ENCODE peak calls at places on chromosomes 3 and 15, in seven cellular contexts. S is neural progenitor cell, F is sigmoid colon, U is adrenal gland, R is A549, L is transverse colon, J is cardiac muscle cell. E is an unnamed sample. For H3K4me1, the result is how much of the 10 kb centered on the place peaks cover.

GRCh38 chr3:182940266-182940808 is 40.0 kb downstream of the DCUN1D1 start:
- DNase-seq in S (no peak), F (no peak), U (no peak), R (no peak), L (no peak), J (no peak), E (no peak)

GRCh38 chr3:181770296-181770695 is 58.6 kb downstream of the SOX2 start:
- DNase-seq in S (no peak), F (no peak), U (no peak), R (no peak), L (no peak), J (no peak), E (no peak)

GRCh38 chr3:71006810-71007785 is 576.4 kb downstream of the FOXP1 start:
- DNase-seq in S (peak), F (no peak), U (no peak), R (peak), L (no peak), J (peak), E (no peak)

GRCh38 chr3:87025636-87026035 is 34.7 kb upstream of the VGLL3 start:
- DNase-seq in S (no peak), F (no peak), U (no peak), R (no peak), L (no peak), J (peak), E (no peak)

GRCh38 chr3:21722301-21722700 is 28.7 kb downstream of the ZNF385D start:
- DNase-seq in S (no peak), F (no peak), U (no peak), R (no peak), L (no peak), J (no peak), E (no peak)

GRCh38 chr3:187743195-187744141 is 1.8 kb downstream of the BCL6 start:
- DNase-seq in S (peak), F (peak), U (peak), R (peak), L (peak), J (peak), E (no peak)

GRCh38 chr3:8460050-8460708 is 41.4 kb upstream of the LMCD1 start:
- DNase-seq in S (no peak), F (no peak), U (no peak), R (no peak), L (no peak), J (no peak), E (no peak)

GRCh38 chr3:132083583-132084372 is 49.0 kb upstream of the CPNE4 start:
- DNase-seq in S (no peak), F (no peak), U (no peak), R (peak), L (no peak), J (peak), E (no peak)

GRCh38 chr3:119294402-119294888 is 262 bp downstream of the ARHGAP31 start:
- DNase-seq in S (peak), F (peak), U (peak), R (peak), L (peak), J (no peak), E (peak)

GRCh38 chr15:80502782-80503181 is 98.6 kb downstream of the ARNT2 start:
- DNase-seq in S (no peak), F (no peak), U (no peak), R (no peak), L (no peak), J (peak), E (no peak)

GRCh38 chr15:71201471-71201870 is 86.2 kb downstream of the THSD4 start:
- DNase-seq in S (no peak), F (no peak), U (no peak), R (peak), L (peak), J (no peak), E (no peak)

GRCh38 chr3:134060561-134061385 is 31.0 kb upstream of the SLCO2A1 start:
- DNase-seq in S (no peak), F (no peak), U (no peak), R (no peak), L (no peak), J (peak), E (peak)

GRCh38 chr15:60237411-60237810 is 160.4 kb downstream of the ANXA2 start:
- DNase-seq in S (no peak), F (no peak), U (no peak), R (no peak), L (no peak), J (no peak), E (no peak)

GRCh38 chr3:197830967-197831313 is 39.9 kb downstream of the LRCH3 start:
- DNase-seq in S (no peak), F (no peak), U (no peak), R (no peak), L (no peak), J (no peak), E (no peak)

GRCh38 chr3:43028678-43029490 is 49.8 kb downstream of the GASK1A start:
- DNase-seq in S (no peak), F (no peak), U (no peak), R (no peak), L (no peak), J (no peak), E (no peak)

GRCh38 chr15:49934487-49934886 is 184.5 kb downstream of the ATP8B4 start:
- DNase-seq in S (no peak), F (no peak), U (no peak), R (no peak), L (no peak), J (peak), E (no peak)

GRCh38 chr3:153313307-153313945 is 151.4 kb downstream of the RAP2B start:
- DNase-seq in S (no peak), F (no peak), U (no peak), R (no peak), L (no peak), J (no peak), E (no peak)

GRCh38 chr3:103818800-103819199 is 1384.0 kb downstream of the ZPLD1 start:
- DNase-seq in S (peak), F (no peak), U (no peak), R (no peak), L (no peak), J (no peak), E (no peak)

GRCh38 chr3:94098487-94098886 is 35.6 kb downstream of the NSUN3 start:
- DNase-seq in S (no peak), F (no peak), U (no peak), R (no peak), L (no peak), J (peak), E (no peak)

GRCh38 chr3:89145995-89146394 is 38.6 kb downstream of the EPHA3 start:
- DNase-seq in S (no peak), F (no peak), U (no peak), R (peak), L (no peak), J (peak), E (no peak)

GRCh38 chr15:23035964-23036566 is 3.3 kb downstream of the TUBGCP5 start:
- DNase-seq in S (peak), F (no peak), U (peak), R (peak), L (peak), J (peak), E (no peak)

GRCh38 chr3:182450942-182451607 is 342.2 kb upstream of the ATP11B start:
- DNase-seq in S (peak), F (no peak), U (no peak), R (no peak), L (no peak), J (no peak), E (no peak)

GRCh38 chr3:40099875-40100274 is 209.6 kb upstream of the EIF1B start:
- DNase-seq in S (no peak), F (no peak), U (no peak), R (no peak), L (no peak), J (no peak), E (no peak)

GRCh38 chr3:40097507-40098117 is 211.9 kb upstream of the EIF1B start:
- DNase-seq in S (no peak), F (no peak), U (no peak), R (no peak), L (no peak), J (no peak), E (no peak)

GRCh38 chr3:40102182-40102581 is 207.3 kb upstream of the EIF1B start:
- DNase-seq in S (no peak), F (no peak), U (no peak), R (no peak), L (no peak), J (no peak), E (no peak)

GRCh38 chr3:40096561-40097506 is 212.7 kb upstream of the EIF1B start:
- DNase-seq in S (no peak), F (no peak), U (no peak), R (no peak), L (no peak), J (no peak), E (no peak)
- H3K4me1 ChIP-seq in S (under half), F (under half), U (under half), R (under half), L (under half), J (under half), E (under half)

DNA sequence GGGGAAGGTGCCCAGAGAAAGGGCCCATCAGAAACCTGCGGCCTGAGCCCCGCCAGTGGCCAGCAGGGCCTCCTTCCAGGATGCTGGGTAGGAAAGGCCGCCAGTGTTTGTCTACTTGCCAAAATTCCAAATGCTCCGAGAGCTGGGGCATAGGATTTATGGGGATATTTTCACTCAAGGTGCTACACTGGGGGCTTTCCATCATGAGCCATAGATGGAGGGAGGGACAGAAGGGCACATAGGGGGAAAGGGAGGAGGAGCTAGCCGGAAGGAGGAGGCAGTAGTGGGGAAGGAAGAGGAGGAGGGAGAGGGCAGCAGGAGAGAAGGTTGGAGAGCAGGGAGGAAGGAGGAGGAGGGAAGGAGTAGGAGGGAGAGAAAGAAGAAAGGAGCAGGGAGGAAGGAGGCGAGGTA is 494.7 kb upstream of the PROK2 start:
- DNase-seq in S (no peak), F (no peak), U (no peak), R (no peak), L (no peak), J (no peak), E (no peak)
- H3K27ac ChIP-seq in S (no peak), F (no peak), U (no peak), R (no peak), L (peak), J (no peak), E (no peak)

GRCh38 chr3:185958626-185959025 is 20.8 kb upstream of the TRA2B start:
- DNase-seq in S (no peak), F (no peak), U (no peak), R (no peak), L (no peak), J (peak), E (no peak)
- H3K4me1 ChIP-seq in S (under half), F (under half), U (under half), R (under half), L (under half), J (under half), E (under half)

GRCh38 chr3:139970526-139970925 is 35.5 kb downstream of the CLSTN2 start:
- DNase-seq in S (peak), F (no peak), U (no peak), R (no peak), L (no peak), J (no peak), E (no peak)

GRCh38 chr3:139979991-139980390 is 45.0 kb downstream of the CLSTN2 start:
- DNase-seq in S (no peak), F (no peak), U (no peak), R (no peak), L (no peak), J (no peak), E (no peak)

GRCh38 chr3:139974809-139975425 is 39.9 kb downstream of the CLSTN2 start:
- DNase-seq in S (no peak), F (no peak), U (no peak), R (no peak), L (no peak), J (no peak), E (no peak)

GRCh38 chr3:139978966-139979365 is 44.0 kb downstream of the CLSTN2 start:
- DNase-seq in S (no peak), F (no peak), U (no peak), R (no peak), L (no peak), J (no peak), E (no peak)

DNA sequence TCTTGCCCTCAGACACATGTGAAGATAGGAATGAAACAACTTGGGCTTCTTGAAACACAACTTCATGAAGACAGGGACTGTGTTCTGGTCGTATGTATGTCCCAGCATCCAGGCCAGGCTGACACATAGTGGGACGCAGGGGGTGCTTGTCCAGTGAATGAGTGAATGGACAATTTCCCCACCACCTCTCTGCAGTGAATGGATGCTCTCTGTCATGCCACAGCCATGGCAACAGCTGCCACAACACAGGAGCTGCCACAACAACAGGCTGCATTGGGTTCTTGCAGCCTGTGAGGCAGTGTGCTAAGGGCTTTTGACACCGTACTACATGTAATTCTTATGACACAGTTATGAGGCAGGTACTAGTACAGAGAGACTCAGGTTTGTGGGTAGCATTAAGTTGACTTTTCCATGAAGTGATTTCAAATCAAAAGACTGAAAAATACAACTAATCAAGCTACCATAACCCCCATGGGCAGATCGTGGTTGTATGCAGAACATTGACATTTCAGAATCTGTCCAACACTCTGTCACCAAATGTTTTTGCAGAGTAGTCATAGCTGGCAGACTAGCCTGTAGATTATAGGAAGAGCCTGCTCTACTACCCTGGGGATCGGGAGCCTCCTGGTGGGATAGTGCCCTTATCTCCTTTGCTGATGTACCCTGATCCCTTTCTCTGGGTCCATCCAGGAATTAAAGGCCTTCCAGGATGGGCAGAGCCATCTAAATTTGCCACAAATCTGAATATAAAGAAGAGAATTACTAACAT is 40.8 kb downstream of the CLSTN2 start:
- DNase-seq in S (no peak), F (no peak), U (no peak), R (no peak), L (no peak), J (no peak), E (no peak)
- H3K27ac ChIP-seq in S (no peak), F (no peak), U (no peak), R (no peak), L (no peak), J (no peak), E (peak)

GRCh38 chr3:56591256-56591655 is 34.3 kb downstream of the CCDC66 start:
- DNase-seq in S (no peak), F (no peak), U (no peak), R (no peak), L (no peak), J (peak), E (no peak)

GRCh38 chr3:56590814-56591213 is 33.8 kb downstream of the CCDC66 start:
- DNase-seq in S (no peak), F (no peak), U (no peak), R (no peak), L (no peak), J (no peak), E (no peak)

GRCh38 chr3:56593455-56594158 is 36.6 kb downstream of the CCDC66 start:
- DNase-seq in S (no peak), F (no peak), U (no peak), R (no peak), L (no peak), J (no peak), E (no peak)

GRCh38 chr3:56596441-56596840 is 39.5 kb downstream of the CCDC66 start:
- DNase-seq in S (no peak), F (no peak), U (no peak), R (no peak), L (no peak), J (no peak), E (no peak)

DNA sequence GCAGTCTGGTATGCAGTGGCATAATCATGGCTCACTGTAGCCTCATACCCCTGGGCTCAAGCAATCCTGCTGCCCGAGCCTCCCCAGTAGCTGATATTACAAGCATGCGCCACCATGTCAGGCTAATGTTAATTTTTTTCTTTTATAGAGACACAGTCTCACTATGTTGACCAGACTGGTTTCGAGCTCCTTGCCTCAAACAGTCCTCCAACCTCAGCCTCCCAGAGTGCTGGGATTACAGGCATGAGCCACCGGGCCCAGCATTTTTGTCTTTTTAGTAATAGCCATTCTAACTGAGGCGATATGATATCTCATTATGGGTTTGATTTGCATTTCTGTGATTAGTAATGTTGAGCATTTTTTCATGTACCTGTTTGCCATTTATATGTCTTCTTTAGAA is 39.0 kb downstream of the CCDC66 start:
- DNase-seq in S (no peak), F (no peak), U (no peak), R (no peak), L (no peak), J (no peak), E (no peak)
- H3K4me1 ChIP-seq in S (under half), F (under half), U (under half), R (under half), L (under half), J (under half), E (under half)

DNA sequence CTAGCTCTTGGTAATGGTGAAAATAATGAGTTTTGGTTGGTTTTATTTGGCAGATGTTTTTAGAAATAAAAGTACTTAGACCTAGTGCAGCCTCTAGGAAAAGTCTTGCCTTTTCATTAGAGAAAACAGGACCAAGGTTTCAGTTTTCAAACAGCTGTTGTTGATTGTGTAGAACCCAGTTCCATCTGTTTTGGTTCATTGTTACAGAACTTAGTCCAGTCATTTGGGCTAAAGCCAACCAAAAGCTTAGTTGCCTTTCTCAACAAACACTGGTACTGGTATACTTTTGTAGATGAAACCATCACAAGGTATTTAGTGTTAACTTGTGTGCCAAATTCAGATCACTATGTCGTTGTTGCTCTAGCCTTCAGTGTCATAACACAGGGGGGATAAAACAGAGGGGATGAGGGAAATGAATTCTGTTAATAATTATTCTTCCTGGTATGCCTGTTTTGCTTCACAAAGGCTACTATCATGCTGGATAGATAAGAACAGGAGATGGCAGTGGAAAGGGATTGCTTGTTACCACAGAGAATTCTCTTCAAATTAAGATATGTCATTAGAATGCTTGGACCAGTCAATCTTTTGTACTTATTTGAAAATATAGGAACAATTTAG is 12.6 kb upstream of the APH1B start:
- DNase-seq in S (no peak), F (no peak), U (no peak), R (no peak), L (no peak), J (peak), E (no peak)
- H3K27ac ChIP-seq in S (no peak), F (no peak), U (no peak), R (no peak), L (no peak), J (no peak), E (no peak)

DNA sequence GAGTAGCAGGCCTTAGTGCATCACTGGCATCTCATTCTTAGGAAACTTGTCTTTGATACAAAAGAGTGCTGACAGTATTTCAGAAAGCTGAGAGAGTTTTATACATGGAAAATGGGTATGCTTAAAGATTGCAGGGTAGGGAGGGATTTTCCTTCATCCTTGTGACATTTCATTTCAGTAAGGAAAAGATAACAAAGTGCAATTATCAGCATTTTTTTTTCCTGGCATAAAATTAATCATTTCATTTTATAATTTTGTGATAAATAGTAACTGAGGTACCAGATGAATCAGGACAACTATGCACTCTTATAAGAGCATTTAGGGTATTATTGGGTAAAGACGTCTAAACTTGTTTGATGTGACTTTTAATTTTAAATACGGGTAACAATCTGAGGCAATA is 10.3 kb downstream of the KBTBD8 start:
- DNase-seq in S (no peak), F (no peak), U (no peak), R (no peak), L (no peak), J (no peak), E (no peak)
- H3K4me1 ChIP-seq in S (under half), F (under half), U (under half), R (under half), L (under half), J (half or more), E (under half)

E was measured in right atrium auricular region.